ENCODE peak calls at places on chromosomes 4 and X, in five cellular contexts. Q, V, X, H and U are unnamed samples.

GRCh38 chr4:144399927-144400326 is 246.0 kb upstream of the HHIP start:
- DNase-seq in Q (no peak), V (no peak), X (no peak), H (no peak), U (no peak)

GRCh38 chr4:16461362-16461761 is 235.1 kb upstream of the TAPT1 start:
- DNase-seq in Q (no peak), V (no peak), X (no peak), H (no peak), U (no peak)

GRCh38 chr4:101306225-101306624 is 41.1 kb downstream of the PPP3CA start:
- DNase-seq in Q (no peak), V (no peak), X (no peak), H (no peak), U (no peak)

GRCh38 chrX:154749856-154750255 is 1.0 kb downstream of the GAB3 start:
- DNase-seq in Q (no peak), V (no peak), X (no peak), H (no peak), U (no peak)

GRCh38 chr4:172515266-172515879 is 653.2 kb upstream of the GALNT7 start:
- DNase-seq in Q (no peak), V (peak), X (no peak), H (peak), U (no peak)

GRCh38 chrX:80812176-80812575 is 2.5 kb upstream of the BRWD3 start:
- DNase-seq in Q (no peak), V (no peak), X (peak), H (no peak), U (peak)

GRCh38 chr4:110618091-110619000 is 4.5 kb downstream of the PITX2 start:
- DNase-seq in Q (no peak), V (no peak), X (no peak), H (no peak), U (no peak)

GRCh38 chr4:27239651-27240050 is 379.0 kb downstream of the STIM2 start:
- DNase-seq in Q (no peak), V (no peak), X (no peak), H (no peak), U (no peak)

GRCh38 chr4:58111818-58112217 is 1001.6 kb upstream of the IGFBP7 start:
- DNase-seq in Q (no peak), V (no peak), X (no peak), H (no peak), U (no peak)

GRCh38 chr4:158624889-158625478 is 46.7 kb downstream of the C4orf46 start:
- DNase-seq in Q (peak), V (peak), X (peak), H (no peak), U (peak)

GRCh38 chr4:181566490-181566889 is 676.7 kb upstream of the TENM3 start:
- DNase-seq in Q (no peak), V (no peak), X (no peak), H (no peak), U (no peak)

GRCh38 chr4:103786014-103786413 is 66.2 kb upstream of the TACR3 start:
- DNase-seq in Q (peak), V (peak), X (peak), H (no peak), U (peak)
- TF ChIP-seq SUZ12 in Q (no peak), V (no peak), X (no peak), H (no peak), U (no peak)

GRCh38 chrX:1464282-1465131 is 11.8 kb upstream of the ASMTL start:
- DNase-seq in Q (no peak), V (no peak), X (no peak), H (no peak), U (no peak)
- TF ChIP-seq SUZ12 in Q (no peak), V (no peak), X (no peak), H (no peak), U (no peak)

GRCh38 chrX:71650333-71650969 is 16.9 kb upstream of the LOC101059915 start:
- DNase-seq in Q (no peak), V (no peak), X (peak), H (no peak), U (no peak)
- TF ChIP-seq SUZ12 in Q (no peak), V (no peak), X (no peak), H (no peak), U (no peak)

DNA sequence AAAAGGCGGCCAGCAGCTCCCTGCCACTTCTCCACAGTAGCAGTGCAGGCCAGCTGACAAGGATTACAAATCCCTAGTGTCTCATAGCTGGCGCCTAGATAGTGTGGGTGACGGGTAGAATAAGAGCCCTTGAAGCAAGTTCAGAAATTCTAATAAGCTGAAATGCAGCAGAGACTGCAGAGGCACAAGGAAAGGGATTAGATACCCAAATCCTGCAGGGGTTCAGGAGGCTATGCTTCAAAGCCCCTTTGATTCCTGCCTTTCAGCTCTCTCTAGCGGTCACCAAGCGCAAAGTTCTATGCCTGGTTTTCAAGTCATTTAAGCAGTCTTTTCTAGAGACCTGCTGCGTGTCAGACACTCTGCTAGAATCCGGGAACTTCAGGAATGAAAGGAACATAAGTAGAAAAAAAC is 79.2 kb downstream of the RLIM start:
- DNase-seq in Q (no peak), V (peak), X (peak), H (no peak), U (peak)
- TF ChIP-seq SUZ12 in Q (no peak), V (no peak), X (no peak), H (no peak), U (no peak)

GRCh38 chr4:9765091-9765490 is 16.3 kb upstream of the DRD5 start:
- DNase-seq in Q (no peak), V (no peak), X (peak), H (no peak), U (peak)
- TF ChIP-seq SUZ12 in Q (no peak), V (no peak), X (no peak), H (no peak), U (no peak)

GRCh38 chrX:47230136-47230868 is 2.5 kb upstream of the USP11 start:
- DNase-seq in Q (no peak), V (no peak), X (no peak), H (no peak), U (no peak)
- TF ChIP-seq SUZ12 in Q (no peak), V (no peak), X (no peak), H (no peak), U (no peak)

GRCh38 chr4:102815981-102816380 is 11.4 kb downstream of the UBE2D3 start:
- DNase-seq in Q (no peak), V (no peak), X (peak), H (no peak), U (no peak)
- TF ChIP-seq SUZ12 in Q (no peak), V (no peak), X (no peak), H (no peak), U (no peak)

GRCh38 chrX:48814722-48815121 is 11.6 kb upstream of the ERAS start:
- DNase-seq in Q (no peak), V (no peak), X (no peak), H (no peak), U (no peak)

GRCh38 chrX:48813605-48814004 is 11.7 kb downstream of the HDAC6 start:
- DNase-seq in Q (no peak), V (no peak), X (no peak), H (no peak), U (no peak)

GRCh38 chrX:48818098-48818497 is 8.2 kb upstream of the ERAS start:
- DNase-seq in Q (no peak), V (no peak), X (no peak), H (no peak), U (no peak)

GRCh38 chrX:48815266-48815665 is 11.0 kb upstream of the ERAS start:
- DNase-seq in Q (no peak), V (no peak), X (no peak), H (no peak), U (no peak)

DNA sequence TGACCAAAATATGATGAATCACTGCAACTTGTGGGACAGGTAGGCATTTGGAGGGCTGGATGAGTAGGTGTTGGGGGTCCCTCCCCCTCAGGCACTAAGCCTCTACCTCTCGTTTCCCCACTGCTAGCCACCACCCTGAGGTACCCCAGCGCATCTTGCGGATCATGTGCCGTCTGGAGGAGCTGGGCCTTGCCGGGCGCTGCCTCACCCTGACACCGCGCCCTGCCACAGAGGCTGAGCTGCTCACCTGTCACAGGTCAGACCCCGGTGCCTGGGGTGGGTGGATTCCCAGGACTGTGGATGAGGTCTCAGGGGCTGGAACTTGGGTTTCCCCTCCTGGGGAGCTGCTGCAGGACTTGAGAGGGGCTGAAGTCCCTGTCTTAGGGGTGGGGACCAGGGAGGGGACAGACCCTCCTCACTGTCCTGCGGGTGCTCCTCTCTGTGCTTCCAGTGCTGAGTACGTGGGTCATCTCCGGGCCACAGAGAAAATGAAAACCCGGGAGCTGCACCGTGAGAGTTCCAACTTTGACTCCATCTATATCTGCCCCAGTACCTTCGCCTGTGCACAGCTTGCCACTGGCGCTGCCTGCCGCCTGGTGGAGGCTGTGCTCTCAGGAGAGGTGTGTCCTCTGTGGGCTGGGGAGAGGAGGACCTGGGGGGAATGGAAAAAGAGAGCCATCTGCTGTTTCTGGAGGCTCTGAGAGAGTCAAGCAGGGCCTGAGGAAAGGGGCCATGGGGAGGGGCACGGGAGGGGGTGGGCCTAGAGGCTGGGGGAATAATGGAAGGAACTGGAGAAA is 10.1 kb upstream of the ERAS start:
- DNase-seq in Q (no peak), V (no peak), X (no peak), H (no peak), U (no peak)
- TF ChIP-seq SUZ12 in Q (no peak), V (no peak), X (no peak), H (no peak), U (no peak)

GRCh38 chrX:72349190-72349589 is 43.5 kb upstream of the CITED1 start:
- DNase-seq in Q (peak), V (no peak), X (no peak), H (no peak), U (no peak)
- TF ChIP-seq SUZ12 in Q (no peak), V (no peak), X (no peak), H (no peak), U (no peak)